ENCODE peak calls at places on chromosome 11, in four cellular contexts. One of them, this sample, is unnamed.

GRCh38 chr11:3010004-3010403 is 17.9 kb upstream of the NAP1L4 start:
- DNase-seq in BJ: no peak
- DNase-seq in fibroblast of lung: no peak
- DNase-seq in astrocyte of the spinal cord: no peak
- DNase-seq in this sample: no peak

GRCh38 chr11:125410091-125410490 is 86.0 kb downstream of the FEZ1 start:
- DNase-seq in astrocyte of the spinal cord: no peak
- DNase-seq in fibroblast of lung: no peak
- DNase-seq in BJ: no peak
- DNase-seq in this sample: no peak

GRCh38 chr11:117482881-117483280 is 155.2 kb downstream of the CEP164 start:
- DNase-seq in astrocyte of the spinal cord: no peak
- DNase-seq in BJ: no peak
- DNase-seq in fibroblast of lung: no peak
- DNase-seq in this sample: no peak

GRCh38 chr11:104408630-104409029 is 244.7 kb upstream of the PDGFD start:
- DNase-seq in astrocyte of the spinal cord: no peak
- DNase-seq in fibroblast of lung: no peak
- DNase-seq in BJ: no peak
- DNase-seq in this sample: no peak

GRCh38 chr11:126969865-126970479 is 30.6 kb downstream of the KIRREL3 start:
- DNase-seq in BJ: no peak
- DNase-seq in astrocyte of the spinal cord: peak
- DNase-seq in fibroblast of lung: peak
- DNase-seq in this sample: no peak

GRCh38 chr11:101113540-101113939 is 16.1 kb downstream of the PGR start:
- DNase-seq in BJ: no peak
- DNase-seq in fibroblast of lung: no peak
- DNase-seq in astrocyte of the spinal cord: no peak
- DNase-seq in this sample: no peak

GRCh38 chr11:44862546-44863101 is 88.1 kb downstream of the TP53I11 start:
- DNase-seq in fibroblast of lung: no peak
- DNase-seq in astrocyte of the spinal cord: peak
- DNase-seq in BJ: no peak
- DNase-seq in this sample: no peak

GRCh38 chr11:63767415-63768231 is 952 bp downstream of the ZFTA start:
- DNase-seq in fibroblast of lung: peak
- DNase-seq in astrocyte of the spinal cord: peak
- DNase-seq in BJ: peak
- DNase-seq in this sample: no peak

GRCh38 chr11:126405374-126405773 is 49.9 kb downstream of the ST3GAL4 start:
- DNase-seq in fibroblast of lung: no peak
- DNase-seq in astrocyte of the spinal cord: no peak
- DNase-seq in BJ: no peak
- DNase-seq in this sample: no peak

GRCh38 chr11:73374130-73374529 is 2.1 kb upstream of the RELT start:
- DNase-seq in astrocyte of the spinal cord: peak
- DNase-seq in BJ: no peak
- DNase-seq in fibroblast of lung: no peak
- DNase-seq in this sample: no peak

GRCh38 chr11:898160-898517 is 12.5 kb downstream of the CHID1 start:
- DNase-seq in astrocyte of the spinal cord: peak
- DNase-seq in fibroblast of lung: peak
- DNase-seq in BJ: no peak
- DNase-seq in this sample: no peak

GRCh38 chr11:128908391-128909246 is 17.5 kb downstream of the KCNJ5 start:
- DNase-seq in fibroblast of lung: peak
- DNase-seq in astrocyte of the spinal cord: peak
- DNase-seq in BJ: peak
- DNase-seq in this sample: no peak

GRCh38 chr11:61019818-61020405 is 48.4 kb downstream of the CD6 start:
- DNase-seq in fibroblast of lung: no peak
- DNase-seq in BJ: no peak
- DNase-seq in astrocyte of the spinal cord: no peak
- DNase-seq in this sample: no peak

GRCh38 chr11:86067230-86068137 is 1.4 kb downstream of the PICALM start:
- DNase-seq in BJ: no peak
- DNase-seq in fibroblast of lung: no peak
- DNase-seq in astrocyte of the spinal cord: no peak
- DNase-seq in this sample: no peak

GRCh38 chr11:16252373-16252772 is 104.0 kb downstream of the SOX6 start:
- DNase-seq in fibroblast of lung: peak
- DNase-seq in astrocyte of the spinal cord: peak
- DNase-seq in BJ: no peak
- DNase-seq in this sample: no peak

GRCh38 chr11:61777234-61778090 is 14.9 kb downstream of the TMEM258 start:
- DNase-seq in fibroblast of lung: no peak
- DNase-seq in BJ: no peak
- DNase-seq in astrocyte of the spinal cord: no peak
- DNase-seq in this sample: peak

GRCh38 chr11:46930089-46930488 is 6.5 kb upstream of the CSTPP1 start:
- DNase-seq in astrocyte of the spinal cord: peak
- DNase-seq in BJ: peak
- DNase-seq in fibroblast of lung: no peak
- DNase-seq in this sample: no peak

GRCh38 chr11:122062763-122063162 is 53.3 kb downstream of the BLID start:
- DNase-seq in BJ: no peak
- DNase-seq in astrocyte of the spinal cord: no peak
- DNase-seq in fibroblast of lung: no peak
- DNase-seq in this sample: no peak

This sample was measured in GM18507.